ENCODE peak calls at places on chromosomes 12 and 14, in four cellular contexts. E, Q, I and L are unnamed samples.

GRCh38 chr14:92109490-92109889 is 3.1 kb upstream of the ATXN3 start:
- DNase-seq in Q (no peak), E (no peak), I (no peak), L (no peak)

GRCh38 chr14:92473261-92473946 is 40.2 kb upstream of the RIN3 start:
- DNase-seq in I (no peak), E (peak), Q (peak), L (no peak)

GRCh38 chr14:31405599-31406251 is 14.6 kb downstream of the HEATR5A start:
- DNase-seq in E (no peak), I (no peak), Q (no peak), L (no peak)

GRCh38 chr12:1220127-1221092 is 229.4 kb downstream of the ERC1 start:
- DNase-seq in E (no peak), Q (no peak), I (no peak), L (no peak)

GRCh38 chr14:95553141-95553540 is 18.3 kb downstream of the GLRX5 start:
- DNase-seq in I (no peak), Q (no peak), E (no peak), L (no peak)

GRCh38 chr12:26872623-26873022 is 39.6 kb upstream of the ITPR2 start:
- DNase-seq in Q (no peak), E (no peak), I (no peak), L (no peak)

GRCh38 chr12:130457215-130457614 is 119.5 kb downstream of the PIWIL1 start:
- DNase-seq in E (no peak), I (no peak), Q (no peak), L (peak)

GRCh38 chr12:96811083-96811482 is 96.0 kb upstream of the NEDD1 start:
- DNase-seq in E (no peak), I (no peak), Q (no peak), L (no peak)

GRCh38 chr12:111905502-111905901 is 63.5 kb downstream of the MAPKAPK5 start:
- DNase-seq in I (no peak), E (no peak), Q (no peak), L (no peak)

GRCh38 chr12:81639196-81639595 is 120.0 kb downstream of the PPFIA2 start:
- DNase-seq in E (no peak), Q (no peak), I (no peak), L (no peak)

GRCh38 chr12:27814411-27814810 is 34.4 kb upstream of the MANSC4 start:
- DNase-seq in Q (no peak), I (no peak), E (no peak), L (no peak)

GRCh38 chr12:109927622-109928021 is 27.5 kb downstream of the TCHP start:
- DNase-seq in E (no peak), I (no peak), Q (no peak), L (peak)

GRCh38 chr12:80192087-80192486 is 92.8 kb downstream of the OTOGL start:
- DNase-seq in I (no peak), Q (no peak), E (no peak), L (no peak)

GRCh38 chr12:132422057-132423043 is 67.6 kb upstream of the FBRSL1 start:
- DNase-seq in I (no peak), Q (no peak), E (no peak), L (no peak)

GRCh38 chr12:117679776-117680175 is 289.0 kb downstream of the KSR2 start:
- DNase-seq in E (no peak), I (no peak), Q (no peak), L (no peak)

GRCh38 chr12:57842342-57843294 is 3.9 kb downstream of the CTDSP2 start:
- DNase-seq in I (no peak), E (no peak), Q (no peak), L (no peak)

GRCh38 chr12:52010152-52010622 is 3.4 kb downstream of the TAMALIN start:
- DNase-seq in I (peak), E (no peak), Q (peak), L (no peak)

GRCh38 chr14:98890556-98891340 is 381.2 kb downstream of the BCL11B start:
- DNase-seq in Q (no peak), I (no peak), E (peak), L (no peak)

GRCh38 chr12:40086471-40086870 is 19.4 kb downstream of the SLC2A13 start:
- DNase-seq in E (no peak), I (no peak), Q (no peak), L (no peak)

GRCh38 chr14:24897793-24898192 is 152.2 kb downstream of the STXBP6 start:
- DNase-seq in I (no peak), E (no peak), Q (no peak), L (no peak)

GRCh38 chr14:88590173-88590572 is 27.3 kb downstream of the ZC3H14 start:
- DNase-seq in Q (no peak), I (no peak), E (no peak), L (no peak)

GRCh38 chr12:104049278-104050257 is at the start of gene GLT8D2:
- DNase-seq in Q (peak), E (no peak), I (no peak), L (no peak)

GRCh38 chr14:85234626-85235025 is 295.3 kb upstream of the FLRT2 start:
- DNase-seq in E (no peak), I (no peak), Q (no peak), L (no peak)

GRCh38 chr12:104463371-104463770 is 6.6 kb downstream of the CHST11 start:
- DNase-seq in E (no peak), I (no peak), Q (no peak), L (no peak)

GRCh38 chr12:79614730-79615129 is 76.0 kb downstream of the PAWR start:
- DNase-seq in E (no peak), Q (no peak), I (no peak), L (no peak)

GRCh38 chr12:31796270-31796951 is 67.6 kb upstream of the AMN1 start:
- DNase-seq in E (no peak), Q (no peak), I (no peak), L (no peak)